ENCODE peak calls at places on chromosomes 2 and 18, in seven cellular contexts. B is transverse colon; G is cerebellar nuclear complex; F is NT2/D1; P is lower lobe of right lung; C is stimulated activated CD8-positive, alpha-beta memory T cell treated with anti-CD3 and anti-CD28 coated beads, Interleukin-15, amount 100 ng/mL, for 1 hour; A is GM18507. Q is an unnamed sample.

GRCh38 chr2:124339709-124340108 is 314.6 kb downstream of the CNTNAP5 start:
- DNase-seq in B (no peak), G (no peak), F (no peak), P (no peak), C (no peak), A (no peak), Q (no peak)

GRCh38 chr18:62372156-62372555 is 47.0 kb downstream of the TNFRSF11A start:
- DNase-seq in B (no peak), G (no peak), F (no peak), P (no peak), C (no peak), A (peak), Q (no peak)

GRCh38 chr2:218819103-218819502 is 12.5 kb downstream of the PRKAG3 start:
- DNase-seq in B (no peak), G (no peak), F (no peak), P (peak), C (no peak), A (no peak), Q (no peak)

GRCh38 chr18:48732767-48733424 is 194.1 kb downstream of the CTIF start:
- DNase-seq in B (no peak), G (no peak), F (no peak), P (no peak), C (no peak), A (peak), Q (no peak)

GRCh38 chr2:159200498-159200897 is 86.0 kb downstream of the WDSUB1 start:
- DNase-seq in B (no peak), G (no peak), F (no peak), P (no peak), C (no peak), A (no peak), Q (no peak)

GRCh38 chr2:213078686-213079085 is 72.7 kb downstream of the IKZF2 start:
- DNase-seq in B (no peak), G (no peak), F (no peak), P (no peak), C (no peak), A (no peak), Q (no peak)

GRCh38 chr2:215567504-215567903 is 131.6 kb upstream of the FN1 start:
- DNase-seq in B (no peak), G (no peak), F (no peak), P (no peak), C (no peak), A (no peak), Q (no peak)

GRCh38 chr2:180416553-180417113 is 409.5 kb upstream of the CWC22 start:
- DNase-seq in B (no peak), G (no peak), F (no peak), P (no peak), C (no peak), A (no peak), Q (no peak)

GRCh38 chr2:53880756-53881155 is 21.0 kb upstream of the GPR75 start:
- DNase-seq in B (no peak), G (no peak), F (no peak), P (no peak), C (no peak), A (no peak), Q (no peak)

GRCh38 chr2:26316041-26316440 is 29.9 kb upstream of the SELENOI start:
- DNase-seq in B (no peak), G (no peak), F (no peak), P (no peak), C (no peak), A (no peak), Q (no peak)

GRCh38 chr2:11124760-11125068 is 30.6 kb upstream of the SLC66A3 start:
- DNase-seq in B (no peak), G (no peak), F (no peak), P (no peak), C (no peak), A (no peak), Q (no peak)

GRCh38 chr2:204664708-204665121 is 119.4 kb downstream of the PARD3B start:
- DNase-seq in B (no peak), G (no peak), F (no peak), P (no peak), C (no peak), A (no peak), Q (no peak)

GRCh38 chr2:202885190-202885589 is 13.6 kb upstream of the ICA1L start:
- DNase-seq in B (no peak), G (no peak), F (no peak), P (no peak), C (no peak), A (no peak), Q (no peak)

GRCh38 chr2:72765997-72766609 is 59.7 kb downstream of the EXOC6B start:
- DNase-seq in B (no peak), G (no peak), F (no peak), P (no peak), C (no peak), A (no peak), Q (no peak)

GRCh38 chr2:68770271-68771111 is 35.9 kb downstream of the ARHGAP25 start:
- DNase-seq in B (no peak), G (no peak), F (no peak), P (no peak), C (no peak), A (no peak), Q (no peak)

GRCh38 chr18:10518595-10519273 is 7.1 kb upstream of the NAPG start:
- DNase-seq in B (peak), G (no peak), F (no peak), P (peak), C (no peak), A (no peak), Q (peak)

GRCh38 chr18:9095297-9096012 is 7.0 kb upstream of the NDUFV2 start:
- DNase-seq in B (peak), G (no peak), F (no peak), P (no peak), C (no peak), A (no peak), Q (no peak)

GRCh38 chr2:47819834-47820233 is 36.9 kb downstream of the MSH6 start:
- DNase-seq in B (no peak), G (no peak), F (no peak), P (no peak), C (no peak), A (no peak), Q (no peak)

GRCh38 chr18:62183578-62184195 is 3.2 kb downstream of the PIGN start:
- DNase-seq in B (no peak), G (peak), F (no peak), P (no peak), C (no peak), A (no peak), Q (no peak)

GRCh38 chr2:110167326-110167955 is 37.4 kb downstream of the NPHP1 start:
- DNase-seq in B (no peak), G (no peak), F (peak), P (no peak), C (no peak), A (no peak), Q (no peak)

GRCh38 chr2:134594399-134594798 is 124.4 kb downstream of the TMEM163 start:
- DNase-seq in B (no peak), G (peak), F (no peak), P (no peak), C (no peak), A (no peak), Q (no peak)

GRCh38 chr2:211766689-211767088 is 771.9 kb downstream of the ERBB4 start:
- DNase-seq in B (peak), G (no peak), F (no peak), P (peak), C (no peak), A (no peak), Q (no peak)

GRCh38 chr18:47591429-47591828 is 339.0 kb downstream of the SMAD2 start:
- DNase-seq in B (no peak), G (no peak), F (no peak), P (no peak), C (no peak), A (no peak), Q (no peak)

GRCh38 chr18:36759167-36759776 is 69.5 kb downstream of the TPGS2 start:
- DNase-seq in B (no peak), G (no peak), F (no peak), P (no peak), C (no peak), A (no peak), Q (no peak)

GRCh38 chr2:127829845-127830246 is 18.9 kb upstream of the WDR33 start:
- DNase-seq in B (peak), G (no peak), F (peak), P (no peak), C (peak), A (peak), Q (no peak)